ENCODE peak calls at places on chromosome 22, in six cellular contexts. J is spleen; E is naive thymus-derived CD4-positive, alpha-beta T cell; R is aorta; D is IMR-90; I is uterus. Y is an unnamed sample. For H3K36me3 and H3K4me1, the result is how much of the 10 kb centered on the place peaks cover.

GRCh38 chr22:30830907-30831306 is 136.2 kb downstream of the OSBP2 start:
- DNase-seq in J (no peak), E (no peak), R (no peak), D (peak), I (no peak), Y (no peak)

GRCh38 chr22:24302591-24302990 is 32.0 kb downstream of the SPECC1L start:
- DNase-seq in J (no peak), E (no peak), R (no peak), D (no peak), I (no peak), Y (no peak)

GRCh38 chr22:47836957-47837356 is 1074.5 kb downstream of the TBC1D22A start:
- DNase-seq in J (no peak), E (no peak), R (no peak), D (no peak), I (no peak), Y (no peak)

GRCh38 chr22:50705219-50705691 is 32.6 kb downstream of the SHANK3 start:
- DNase-seq in J (peak), E (no peak), R (peak), D (peak), I (peak), Y (peak)

GRCh38 chr22:44133161-44133560 is 47.6 kb upstream of the PARVG start:
- DNase-seq in J (no peak), E (no peak), R (no peak), D (no peak), I (no peak), Y (no peak)

GRCh38 chr22:32644252-32645100 is 157.0 kb upstream of the TIMP3 start:
- DNase-seq in J (peak), E (no peak), R (peak), D (peak), I (peak), Y (peak)

GRCh38 chr22:46969491-46969890 is 207.0 kb downstream of the TBC1D22A start:
- DNase-seq in J (no peak), E (no peak), R (no peak), D (no peak), I (no peak), Y (no peak)

GRCh38 chr22:45296628-45297297 is 12.0 kb downstream of the UPK3A start:
- DNase-seq in J (no peak), E (no peak), R (no peak), D (no peak), I (no peak), Y (no peak)

GRCh38 chr22:43128928-43129424 is 14.2 kb downstream of the MCAT start:
- DNase-seq in J (no peak), E (no peak), R (no peak), D (no peak), I (no peak), Y (no peak)

GRCh38 chr22:47196493-47196849 is 434.0 kb downstream of the TBC1D22A start:
- DNase-seq in J (no peak), E (no peak), R (no peak), D (no peak), I (no peak), Y (no peak)

GRCh38 chr22:35516723-35517122 is 23.9 kb upstream of the RASD2 start:
- DNase-seq in J (no peak), E (no peak), R (no peak), D (no peak), I (no peak), Y (no peak)

GRCh38 chr22:39707816-39708215 is 137.3 kb downstream of the CACNA1I start:
- DNase-seq in J (no peak), E (no peak), R (no peak), D (no peak), I (no peak), Y (no peak)

GRCh38 chr22:32752868-32753520 is 48.5 kb upstream of the TIMP3 start:
- DNase-seq in J (no peak), E (no peak), R (no peak), D (peak), I (peak), Y (no peak)

GRCh38 chr22:29831186-29831921 is 6.7 kb downstream of the ASCC2 start:
- DNase-seq in J (no peak), E (no peak), R (no peak), D (no peak), I (no peak), Y (no peak)

GRCh38 chr22:50396751-50397370 is 53.7 kb downstream of the PPP6R2 start:
- DNase-seq in J (no peak), E (no peak), R (no peak), D (peak), I (no peak), Y (no peak)

GRCh38 chr22:39512026-39512425 is 8.3 kb upstream of the ATF4 start:
- DNase-seq in J (no peak), E (no peak), R (peak), D (no peak), I (no peak), Y (no peak)

DNA sequence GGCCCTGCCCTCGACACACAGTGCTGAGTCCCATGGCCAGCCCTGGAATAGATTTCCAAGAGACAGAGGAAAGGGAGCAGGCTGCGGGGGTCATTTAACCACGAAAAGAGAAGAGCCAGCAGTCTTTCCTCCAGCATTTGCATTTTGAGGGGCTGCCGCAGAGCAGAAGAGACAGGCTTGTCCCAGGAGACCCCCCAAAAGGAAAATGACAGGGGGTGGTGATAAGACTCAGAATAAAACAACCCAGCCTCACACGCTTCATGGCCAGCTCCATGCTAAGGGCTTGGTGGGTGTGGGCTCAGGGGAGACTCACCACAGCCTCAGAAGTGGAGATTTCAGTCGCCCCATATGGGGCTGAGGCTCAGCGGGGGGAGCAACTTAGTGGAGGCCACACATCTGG is 16.9 kb downstream of the TRIOBP start:
- DNase-seq in J (no peak), E (no peak), R (no peak), D (no peak), I (no peak), Y (no peak)
- H3K36me3 ChIP-seq in J (under half), E (under half), R (under half), D (under half), I (under half), Y (under half)

DNA sequence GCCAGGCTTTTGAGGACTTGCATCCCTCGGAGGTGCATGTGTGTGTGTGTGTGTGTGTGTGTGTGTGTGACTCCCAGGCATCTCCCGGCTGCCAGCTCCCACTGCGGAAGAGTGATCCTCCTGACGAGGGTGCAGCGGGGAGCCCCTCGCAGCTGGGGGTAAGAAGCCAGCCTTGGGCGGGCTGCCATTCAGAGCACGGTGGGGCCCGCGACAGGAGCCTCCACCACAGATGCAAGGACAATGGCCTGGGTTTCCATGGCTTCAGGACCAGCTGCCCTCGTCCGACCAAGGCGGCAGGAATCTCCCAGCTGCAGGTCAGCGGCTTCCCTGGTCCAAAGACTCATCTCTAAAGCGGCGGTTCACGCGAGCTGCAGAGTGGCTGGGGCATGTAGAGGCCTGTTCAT is 908.5 kb downstream of the BRD1 start:
- DNase-seq in J (no peak), E (no peak), R (peak), D (no peak), I (no peak), Y (no peak)
- H3K27ac ChIP-seq in J (no peak), E (no peak), R (no peak), D (no peak), I (no peak), Y (no peak)

DNA sequence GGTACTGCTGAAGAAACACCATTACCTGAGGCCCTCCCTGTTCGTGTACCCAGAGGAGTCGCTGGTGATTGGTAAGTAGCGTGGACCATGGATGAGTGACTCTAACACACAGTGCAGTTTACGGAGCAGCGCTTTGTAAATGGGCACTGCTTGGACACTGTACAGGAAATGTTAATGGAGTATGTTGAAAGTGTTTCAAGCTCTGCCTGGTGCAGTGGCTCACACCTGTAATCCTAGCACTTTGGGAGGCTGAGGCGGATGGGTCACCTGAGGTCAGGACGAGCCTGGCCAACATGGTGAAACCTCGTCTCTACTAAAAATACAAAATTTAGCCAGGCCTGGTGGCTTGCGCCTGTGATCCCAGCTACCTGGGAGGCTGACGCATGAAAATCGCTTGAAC is 29.7 kb downstream of the XRCC6 start:
- DNase-seq in J (no peak), E (no peak), R (no peak), D (no peak), I (no peak), Y (no peak)
- H3K4me1 ChIP-seq in J (under half), E (under half), R (under half), D (under half), I (under half), Y (under half)

GRCh38 chr22:17875631-17876030 is 101.4 kb upstream of the BID start:
- DNase-seq in J (no peak), E (no peak), R (no peak), D (no peak), I (no peak), Y (no peak)
- H3K36me3 ChIP-seq in J (half or more), E (under half), R (under half), D (under half), I (under half), Y (under half)

GRCh38 chr22:27752771-27753170 is 48.8 kb downstream of the MN1 start:
- DNase-seq in J (peak), E (no peak), R (peak), D (no peak), I (no peak), Y (peak)

GRCh38 chr22:27755521-27756211 is 45.9 kb downstream of the MN1 start:
- DNase-seq in J (no peak), E (no peak), R (peak), D (no peak), I (no peak), Y (peak)

GRCh38 chr22:27754888-27755480 is 46.6 kb downstream of the MN1 start:
- DNase-seq in J (no peak), E (no peak), R (peak), D (no peak), I (no peak), Y (peak)

GRCh38 chr22:27756212-27756660 is 45.3 kb downstream of the MN1 start:
- DNase-seq in J (no peak), E (no peak), R (peak), D (no peak), I (no peak), Y (peak)

GRCh38 chr22:27754247-27754887 is 47.2 kb downstream of the MN1 start:
- DNase-seq in J (peak), E (no peak), R (peak), D (no peak), I (no peak), Y (peak)
- H3K27ac ChIP-seq in J (no peak), E (no peak), R (no peak), D (no peak), I (peak), Y (no peak)

GRCh38 chr22:25748140-25748539 is 6.2 kb downstream of the MYO18B start:
- DNase-seq in J (no peak), E (no peak), R (no peak), D (no peak), I (no peak), Y (no peak)
- H3K4me1 ChIP-seq in J (under half), E (under half), R (under half), D (under half), I (under half), Y (under half)

GRCh38 chr22:20983081-20983745 is 1.1 kb downstream of the LZTR1 start:
- DNase-seq in J (no peak), E (no peak), R (no peak), D (peak), I (no peak), Y (no peak)

GRCh38 chr22:20987375-20987774 is 5.3 kb downstream of the LZTR1 start:
- DNase-seq in J (no peak), E (no peak), R (no peak), D (no peak), I (no peak), Y (no peak)

GRCh38 chr22:20986365-20986764 is 4.3 kb downstream of the LZTR1 start:
- DNase-seq in J (no peak), E (no peak), R (no peak), D (no peak), I (no peak), Y (no peak)

GRCh38 chr22:20988573-20989322 is 6.7 kb downstream of the LZTR1 start:
- DNase-seq in J (no peak), E (no peak), R (no peak), D (no peak), I (no peak), Y (no peak)

GRCh38 chr22:20985720-20986119 is 3.6 kb downstream of the LZTR1 start:
- DNase-seq in J (no peak), E (no peak), R (no peak), D (no peak), I (no peak), Y (no peak)
- H3K36me3 ChIP-seq in J (half or more), E (under half), R (under half), D (under half), I (under half), Y (under half)

GRCh38 chr22:25645266-25645665 is 80.8 kb downstream of the GRK3 start:
- DNase-seq in J (no peak), E (no peak), R (no peak), D (peak), I (no peak), Y (no peak)
- H3K27ac ChIP-seq in J (no peak), E (no peak), R (no peak), D (no peak), I (no peak), Y (no peak)

DNA sequence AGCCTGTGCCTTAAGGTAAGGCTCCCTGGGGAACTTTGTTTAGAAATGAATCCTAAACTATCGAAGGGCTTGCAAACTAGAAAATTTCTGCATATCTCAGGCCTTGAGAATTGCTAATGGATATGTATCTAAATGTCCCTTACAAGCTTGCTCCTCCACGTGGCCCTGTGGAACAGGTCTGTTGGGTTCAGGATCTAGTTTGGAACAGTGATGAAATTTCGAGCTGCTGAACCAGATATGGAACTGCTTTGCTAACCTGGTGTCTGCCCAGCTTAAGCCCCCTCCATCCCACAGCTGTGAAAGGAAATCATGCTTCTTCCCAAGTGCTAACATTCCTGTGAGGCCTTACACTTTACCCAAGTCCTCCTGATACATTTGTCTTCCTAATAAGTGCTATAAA is 11.6 kb downstream of the SREBF2 start:
- DNase-seq in J (no peak), E (no peak), R (no peak), D (no peak), I (no peak), Y (peak)
- H3K4me1 ChIP-seq in J (under half), E (under half), R (under half), D (under half), I (under half), Y (half or more)

Y was measured in lower lobe of right lung.